ENCODE peak calls at places on chromosomes 4 and X, in five cellular contexts. U, C, J, S and I are unnamed samples.

GRCh38 chr4:2172161-2172560 is 69.8 kb downstream of the HAUS3 start:
- DNase-seq in C (no peak), S (no peak), J (peak), U (no peak), I (no peak)

GRCh38 chr4:109631709-109632108 is 71.5 kb downstream of the CASP6 start:
- DNase-seq in S (peak), C (no peak), U (no peak), J (no peak), I (no peak)

GRCh38 chrX:40729923-40730584 is 5.3 kb downstream of the MED14 start:
- DNase-seq in U (no peak), S (no peak), J (no peak), C (no peak), I (peak)

GRCh38 chr4:121428721-121429120 is 47.9 kb upstream of the QRFPR start:
- DNase-seq in S (no peak), U (no peak), C (no peak), J (no peak), I (no peak)

GRCh38 chr4:40550900-40551546 is 78.6 kb downstream of the RBM47 start:
- DNase-seq in C (peak), U (no peak), J (peak), S (peak), I (no peak)

GRCh38 chrX:34915463-34916225 is 27.0 kb upstream of the FAM47B start:
- DNase-seq in J (no peak), C (no peak), S (no peak), U (no peak), I (no peak)

GRCh38 chr4:55356991-55357461 is 11.0 kb downstream of the SRD5A3 start:
- DNase-seq in C (no peak), J (no peak), U (no peak), S (peak), I (no peak)

GRCh38 chrX:38672646-38673045 is 111.3 kb downstream of the TSPAN7 start:
- DNase-seq in J (no peak), U (no peak), S (no peak), C (no peak), I (no peak)

GRCh38 chr4:40395908-40396806 is 61.0 kb downstream of the CHRNA9 start:
- DNase-seq in J (no peak), C (peak), S (no peak), U (peak), I (peak)

GRCh38 chr4:46370531-46370930 is 19.4 kb downstream of the GABRA2 start:
- DNase-seq in U (no peak), S (no peak), C (no peak), J (no peak), I (no peak)

GRCh38 chrX:10832103-10832502 is 211.7 kb upstream of the MID1 start:
- DNase-seq in J (no peak), C (no peak), S (no peak), U (no peak), I (no peak)

GRCh38 chr4:107743532-107743931 is 23.5 kb upstream of the PAPSS1 start:
- DNase-seq in C (no peak), J (no peak), S (no peak), U (no peak), I (no peak)

GRCh38 chr4:181646864-181647263 is 596.3 kb upstream of the TENM3 start:
- DNase-seq in C (no peak), J (no peak), U (no peak), S (no peak), I (no peak)

GRCh38 chr4:150515135-150515534 is 66.8 kb upstream of the MAB21L2 start:
- DNase-seq in S (no peak), C (no peak), U (no peak), J (no peak), I (no peak)

GRCh38 chrX:30887721-30888120 is 1.3 kb downstream of the TAB3 start:
- DNase-seq in C (no peak), U (no peak), S (no peak), J (no peak), I (peak)

GRCh38 chrX:111363741-111364140 is 48.3 kb downstream of the DCX start:
- DNase-seq in S (no peak), C (no peak), U (no peak), J (no peak), I (no peak)

GRCh38 chr4:19961092-19961491 is 290.6 kb upstream of the SLIT2 start:
- DNase-seq in C (peak), S (peak), U (no peak), J (no peak), I (no peak)

GRCh38 chr4:23775694-23776093 is 114.2 kb downstream of the PPARGC1A start:
- DNase-seq in U (no peak), S (no peak), C (no peak), J (no peak), I (peak)

GRCh38 chr4:106369456-106370060 is 980 bp upstream of the GIMD1 start:
- DNase-seq in C (peak), J (peak), U (no peak), S (peak), I (peak)

GRCh38 chrX:41389311-41389888 is 55.4 kb downstream of the DDX3X start:
- DNase-seq in J (no peak), U (no peak), C (no peak), S (no peak), I (peak)

GRCh38 chr4:16783119-16783518 is 115.3 kb downstream of the LDB2 start:
- DNase-seq in C (no peak), U (no peak), J (no peak), S (no peak), I (no peak)